ENCODE peak calls at places on chromosomes 2 and 18, in five cellular contexts. Z is neural progenitor cell, A is A549, V is mammary epithelial cell, F is astrocyte. H is an unnamed sample.

GRCh38 chr2:241844831-241845578 is 13.7 kb downstream of the PDCD1 start:
- DNase-seq in Z (no peak), F (no peak), A (no peak), V (no peak), H (no peak)

GRCh38 chr2:11368059-11368572 is 23.7 kb upstream of the ROCK2 start:
- DNase-seq in F (no peak), A (no peak), Z (no peak), V (no peak), H (peak; percentile 56)

GRCh38 chr2:224562831-224563230 is 22.3 kb downstream of the CUL3 start:
- DNase-seq in F (no peak), A (no peak), V (no peak), Z (no peak), H (no peak)

GRCh38 chr2:119049968-119050657 is 108.1 kb downstream of the MARCO start:
- DNase-seq in F (no peak), A (no peak), Z (peak; percentile 12), V (no peak), H (no peak)

GRCh38 chr2:187586091-187586632 is 31.9 kb upstream of the TFPI start:
- DNase-seq in F (peak; percentile 40), Z (no peak), A (no peak), V (peak; percentile 62), H (peak; percentile 68)

GRCh38 chr2:179817181-179817841 is 44.1 kb downstream of the ZNF385B start:
- DNase-seq in F (peak; percentile 8), A (no peak), Z (peak; percentile 25), V (no peak), H (no peak)

GRCh38 chr2:207768168-207768890 is 1.4 kb downstream of the FZD5 start:
- DNase-seq in Z (peak; percentile 76), A (peak; percentile 25), F (peak; percentile 27), V (peak; percentile 64), H (peak; percentile 63)

GRCh38 chr2:225894240-225894980 is 494.9 kb downstream of the NYAP2 start:
- DNase-seq in Z (no peak), V (peak; percentile 46), F (peak; percentile 74), A (peak; percentile 7), H (peak; percentile 84)

GRCh38 chr2:45008296-45009129 is 739 bp downstream of the SIX2 start:
- DNase-seq in V (no peak), F (no peak), A (no peak), Z (peak; percentile 55), H (peak; percentile 41)

GRCh38 chr2:186101603-186102002 is 363.0 kb downstream of the FSIP2 start:
- DNase-seq in Z (no peak), V (no peak), F (no peak), A (no peak), H (no peak)

GRCh38 chr2:226477221-226478120 is 322.1 kb downstream of the IRS1 start:
- DNase-seq in V (no peak), A (no peak), Z (no peak), F (no peak), H (peak; percentile 49)

GRCh38 chr2:211396815-211397214 is 840.4 kb downstream of the CPS1 start:
- DNase-seq in A (no peak), Z (no peak), V (no peak), F (no peak), H (no peak)

GRCh38 chr2:226122067-226122466 is 677.6 kb downstream of the IRS1 start:
- DNase-seq in F (no peak), A (no peak), Z (no peak), V (no peak), H (peak; percentile 14)

GRCh38 chr2:111705711-111706323 is 178.2 kb downstream of the ANAPC1 start:
- DNase-seq in A (peak; percentile 25), Z (peak; percentile 90), V (peak; percentile 89), F (peak; percentile 98), H (peak; percentile 75)

GRCh38 chr2:165957030-165957675 is 3.6 kb upstream of the TTC21B start:
- DNase-seq in A (no peak), Z (no peak), V (no peak), F (no peak), H (no peak)

GRCh38 chr2:236176417-236176816 is 8.2 kb upstream of the GBX2 start:
- DNase-seq in V (no peak), A (peak; percentile 80), F (no peak), Z (peak; percentile 79), H (peak; percentile 56)

GRCh38 chr2:69734040-69734611 is 7.8 kb upstream of the ANXA4 start:
- DNase-seq in Z (no peak), A (no peak), F (no peak), V (no peak), H (no peak)

GRCh38 chr2:191246820-191247380 is 1.7 kb downstream of the MYO1B start:
- DNase-seq in F (no peak), Z (no peak), A (no peak), V (peak; percentile 29), H (peak; percentile 50)

GRCh38 chr18:51537487-51537886 is 340.0 kb upstream of the MEX3C start:
- DNase-seq in V (peak; percentile 66), Z (peak; percentile 68), A (no peak), F (no peak), H (peak; percentile 0)

GRCh38 chr2:133988316-133988891 is 265.5 kb upstream of the MGAT5 start:
- DNase-seq in A (no peak), F (no peak), Z (no peak), V (no peak), H (no peak)

GRCh38 chr2:73112913-73113633 is at the start of gene RAB11FIP5:
- DNase-seq in V (peak; percentile 86), F (peak; percentile 66), A (peak; percentile 67), Z (peak; percentile 92), H (peak; percentile 97)

GRCh38 chr2:207939342-207940108 is 85.8 kb downstream of the PLEKHM3 start:
- DNase-seq in A (no peak), F (no peak), Z (no peak), V (peak; percentile 52), H (no peak)

GRCh38 chr2:216202602-216203250 is 93.6 kb downstream of the XRCC5 start:
- DNase-seq in V (no peak), A (no peak), Z (no peak), F (no peak), H (no peak)

GRCh38 chr2:55096586-55096985 is 46.3 kb upstream of the RTN4 start:
- DNase-seq in Z (no peak), A (no peak), V (no peak), F (no peak), H (no peak)

GRCh38 chr2:23839919-23840318 is 87.0 kb downstream of the ATAD2B start:
- DNase-seq in Z (no peak), F (no peak), V (no peak), A (no peak), H (no peak)

GRCh38 chr2:205989291-205990071 is 96.5 kb downstream of the INO80D start:
- DNase-seq in V (no peak), F (no peak), Z (peak; percentile 29), A (no peak), H (peak; percentile 15)

GRCh38 chr2:207202645-207203044 is 36.9 kb upstream of the KLF7 start:
- DNase-seq in V (peak; percentile 63), Z (peak; percentile 79), F (peak; percentile 30), A (no peak), H (peak; percentile 62)

GRCh38 chr2:234495076-234495800 is 1.6 kb downstream of the ARL4C start:
- DNase-seq in A (no peak), Z (peak; percentile 53), F (peak; percentile 18), V (no peak), H (peak; percentile 45)

GRCh38 chr18:28786941-28787340 is 610.0 kb upstream of the CDH2 start:
- DNase-seq in F (no peak), Z (no peak), V (no peak), A (no peak), H (no peak)

GRCh38 chr2:100623921-100624320 is 61.1 kb downstream of the PDCL3 start:
- DNase-seq in V (no peak), Z (no peak), F (no peak), A (no peak), H (no peak)

GRCh38 chr2:3838348-3838747 is 135.0 kb downstream of the DCDC2C start:
- DNase-seq in V (no peak), Z (no peak), F (no peak), A (no peak), H (no peak)

GRCh38 chr2:39593439-39594393 is 72.0 kb upstream of the TMEM178A start:
- DNase-seq in F (peak; percentile 80), A (peak; percentile 39), Z (peak; percentile 68), V (peak; percentile 66), H (peak; percentile 86)

GRCh38 chr18:6088432-6088831 is 193.1 kb upstream of the TMEM200C start:
- DNase-seq in Z (no peak), V (no peak), F (no peak), A (no peak), H (no peak)
- H3K4me2 ChIP-seq in Z (no peak overlapping the region), V (no peak overlapping the region), F (no peak overlapping the region), A (peak overlapping the region; percentile 42), H (no peak overlapping the region)

DNA sequence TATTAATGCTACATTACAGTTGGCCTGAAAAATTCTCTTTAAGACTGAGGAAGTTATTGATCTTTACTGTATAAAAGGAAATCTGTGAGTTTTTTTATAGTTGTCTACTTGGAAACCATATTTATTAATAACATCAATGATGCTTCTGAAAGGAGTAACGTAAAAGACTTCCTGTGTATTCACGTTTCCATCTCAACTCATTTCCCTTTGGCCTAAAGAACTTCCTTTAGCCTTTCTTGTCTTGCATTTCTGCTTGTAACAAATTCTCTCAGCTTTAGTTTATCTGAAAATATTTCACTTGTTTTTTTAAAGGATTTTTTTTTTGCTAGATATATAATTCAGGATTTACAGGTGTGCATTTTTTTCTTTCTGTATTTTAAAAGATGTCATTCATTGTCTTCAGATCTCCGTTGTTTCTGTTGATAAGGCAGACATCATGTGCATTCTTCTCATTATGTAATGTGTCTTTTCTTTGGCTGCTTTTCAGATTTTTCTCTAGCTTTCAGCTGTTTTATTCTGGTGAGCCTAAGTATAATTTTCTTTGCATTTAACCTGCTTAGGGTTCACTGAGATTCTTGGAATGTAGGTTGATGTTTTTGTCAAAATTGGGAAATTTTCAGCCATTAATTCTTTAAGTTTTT is 159.0 kb upstream of the DAPL1 start:
- DNase-seq in F (no peak), Z (no peak), V (no peak), A (no peak), H (no peak)
- H3K4me2 ChIP-seq in F (no peak overlapping the region), Z (no peak overlapping the region), V (no peak overlapping the region), A (no peak overlapping the region), H (no peak overlapping the region)

GRCh38 chr2:202624133-202624532 is 10.6 kb upstream of the FAM117B start:
- DNase-seq in Z (no peak), V (no peak), F (no peak), A (no peak), H (no peak)
- H3K4me2 ChIP-seq in Z (no peak overlapping the region), V (no peak overlapping the region), F (no peak overlapping the region), A (no peak overlapping the region), H (no peak overlapping the region)

GRCh38 chr2:230330725-230331124 is 3.7 kb downstream of the SP140L start:
- DNase-seq in A (no peak), F (peak; percentile 28), V (no peak), Z (no peak), H (no peak)

GRCh38 chr2:230330206-230330605 is 3.2 kb downstream of the SP140L start:
- DNase-seq in V (no peak), A (no peak), F (no peak), Z (no peak), H (no peak)

GRCh38 chr2:230335864-230336506 is 9.0 kb downstream of the SP140L start:
- DNase-seq in Z (no peak), V (no peak), A (no peak), F (no peak), H (no peak)

DNA sequence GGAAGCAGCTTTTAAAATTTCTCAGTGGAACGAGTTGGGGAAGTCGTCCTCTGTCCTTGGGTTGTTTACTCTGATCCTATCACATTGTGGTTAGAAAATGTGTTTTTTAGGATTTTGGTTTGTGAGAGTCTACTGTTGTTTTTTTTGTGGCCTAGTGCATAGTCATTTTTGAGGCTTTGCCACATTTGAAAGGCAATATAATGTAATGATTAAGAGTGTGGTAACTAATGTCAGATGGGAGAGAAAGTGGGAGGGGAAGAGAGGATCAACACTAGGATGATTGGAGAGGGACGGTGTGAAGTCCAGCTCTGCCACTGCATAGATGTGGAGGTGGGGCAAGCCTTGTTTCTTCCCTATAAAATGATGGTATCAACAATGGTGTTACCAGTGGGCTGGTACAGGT is 8.5 kb downstream of the SP140L start:
- DNase-seq in V (no peak), Z (no peak), A (no peak), F (peak; percentile 19), H (no peak)
- H3K4me2 ChIP-seq in V (no peak overlapping the region), Z (no peak overlapping the region), A (no peak overlapping the region), F (no peak overlapping the region), H (no peak overlapping the region)